ENCODE peak calls at places on chromosomes 16 and 17, in five cellular contexts. G, P, V, K and X are unnamed samples.

GRCh38 chr17:41539979-41540701 is 12.0 kb upstream of the KRT19 start:
- DNase-seq in G (no peak), P (no peak), K (no peak), V (no peak), X (peak)

GRCh38 chr17:14461131-14461530 is 160.2 kb downstream of the HS3ST3B1 start:
- DNase-seq in G (no peak), P (no peak), V (no peak), K (no peak), X (no peak)

GRCh38 chr16:26594666-26595065 is 472.1 kb upstream of the C16orf82 start:
- DNase-seq in K (no peak), P (no peak), V (no peak), G (no peak), X (no peak)

GRCh38 chr16:59540621-59541020 is 806.5 kb upstream of the GOT2 start:
- DNase-seq in V (no peak), P (peak), K (no peak), G (no peak), X (no peak)

GRCh38 chr17:27907976-27908558 is 14.9 kb upstream of the LYRM9 start:
- DNase-seq in V (no peak), G (no peak), K (no peak), P (no peak), X (no peak)

GRCh38 chr16:6286176-6286575 is 1046.5 kb upstream of the RBFOX1 start:
- DNase-seq in K (no peak), P (no peak), G (no peak), V (no peak), X (no peak)

GRCh38 chr17:66448008-66448644 is 145.7 kb downstream of the PRKCA start:
- DNase-seq in K (no peak), G (no peak), P (no peak), V (no peak), X (no peak)

GRCh38 chr17:32928527-32929287 is 754 bp downstream of the TMEM98 start:
- DNase-seq in G (no peak), K (no peak), P (no peak), V (no peak), X (no peak)

GRCh38 chr17:33039874-33040273 is 48.2 kb downstream of the SPACA3 start:
- DNase-seq in G (no peak), K (peak), V (no peak), P (no peak), X (no peak)

GRCh38 chr17:81381632-81382577 is 13.4 kb upstream of the BAHCC1 start:
- DNase-seq in K (no peak), P (no peak), G (no peak), V (no peak), X (no peak)

GRCh38 chr16:30025156-30025555 is 2.2 kb downstream of the C16orf92 start:
- DNase-seq in V (no peak), K (no peak), G (no peak), P (no peak), X (no peak)

GRCh38 chr16:71885261-71885650 is 1.3 kb upstream of the ZNF821 start:
- DNase-seq in P (no peak), G (no peak), K (no peak), V (no peak), X (no peak)

GRCh38 chr17:3535253-3535995 is 22.2 kb downstream of the TRPV3 start:
- DNase-seq in V (peak), K (peak), P (peak), G (peak), X (no peak)

GRCh38 chr17:39174907-39175694 is 9.1 kb upstream of the ARL5C start:
- DNase-seq in P (peak), K (no peak), G (no peak), V (peak), X (peak)

GRCh38 chr17:73388578-73388905 is 76.7 kb upstream of the CDC42EP4 start:
- DNase-seq in V (no peak), P (no peak), K (no peak), G (no peak), X (no peak)

GRCh38 chr17:65973237-65973636 is 218.7 kb downstream of the CEP112 start:
- DNase-seq in V (no peak), P (no peak), G (no peak), K (no peak), X (no peak)

GRCh38 chr17:78878261-78878660 is 24.7 kb downstream of the CEP295NL start:
- DNase-seq in G (no peak), P (no peak), K (no peak), V (no peak), X (no peak)

GRCh38 chr16:50402298-50402895 is 33.6 kb upstream of the BRD7 start:
- DNase-seq in V (no peak), K (no peak), P (no peak), G (no peak), X (no peak)

GRCh38 chr17:67679225-67679624 is 38.5 kb upstream of the NOL11 start:
- DNase-seq in V (no peak), K (no peak), P (no peak), G (no peak), X (no peak)

GRCh38 chr17:50556803-50557202 is 3.7 kb upstream of the CACNA1G start:
- DNase-seq in G (no peak), V (no peak), P (no peak), K (no peak), X (no peak)